ENCODE peak calls at places on chromosomes 3 and 15, in five cellular contexts. R is stomach, Y is thoracic aorta, Z is hepatocyte, K is lower lobe of right lung. F is an unnamed sample.

GRCh38 chr3:99084825-99085224 is 183.3 kb upstream of the DCBLD2 start:
- DNase-seq in R (no peak), Y (no peak), Z (no peak), K (no peak), F (no peak)

GRCh38 chr3:128841926-128842920 is 37.2 kb upstream of the ACAD9 start:
- DNase-seq in R (no peak), Y (no peak), Z (no peak), K (no peak), F (no peak)

GRCh38 chr3:178618197-178618596 is 82.0 kb downstream of the KCNMB2 start:
- DNase-seq in R (no peak), Y (no peak), Z (peak; percentile 37), K (no peak), F (no peak)

GRCh38 chr15:29244544-29244943 is 25.1 kb downstream of the NSMCE3 start:
- DNase-seq in R (no peak), Y (no peak), Z (no peak), K (no peak), F (no peak)

GRCh38 chr3:123778991-123779622 is 105.0 kb downstream of the MYLK start:
- DNase-seq in R (no peak), Y (peak; percentile 41), Z (no peak), K (no peak), F (peak; percentile 59)

GRCh38 chr3:146262711-146263110 is 11.8 kb upstream of the PLSCR4 start:
- DNase-seq in R (no peak), Y (no peak), Z (no peak), K (no peak), F (no peak)

GRCh38 chr3:33722186-33722585 is 4.1 kb upstream of the CLASP2 start:
- DNase-seq in R (no peak), Y (no peak), Z (no peak), K (no peak), F (no peak)

GRCh38 chr15:57610130-57610529 is 18.4 kb downstream of the MYZAP start:
- DNase-seq in R (peak; percentile 81), Y (no peak), Z (peak; percentile 89), K (no peak), F (no peak)

GRCh38 chr15:84582583-84583157 is 18.1 kb upstream of the ZSCAN2 start:
- DNase-seq in R (no peak), Y (no peak), Z (no peak), K (no peak), F (no peak)

GRCh38 chr15:31264534-31265089 is 62.0 kb upstream of the KLF13 start:
- DNase-seq in R (peak; percentile 24), Y (no peak), Z (no peak), K (no peak), F (no peak)

GRCh38 chr3:126261037-126261436 is 80.7 kb upstream of the ALDH1L1 start:
- DNase-seq in R (peak; percentile 53), Y (peak; percentile 30), Z (peak; percentile 55), K (no peak), F (peak; percentile 90)

GRCh38 chr3:39378092-39378491 is 5.1 kb upstream of the SLC25A38 start:
- DNase-seq in R (peak; percentile 74), Y (no peak), Z (peak; percentile 79), K (no peak), F (no peak)

GRCh38 chr3:25047058-25047457 is 381.0 kb upstream of the RARB start:
- DNase-seq in R (no peak), Y (no peak), Z (peak; percentile 48), K (no peak), F (no peak)

GRCh38 chr15:40042791-40043320 is 3.9 kb upstream of the SRP14 start:
- DNase-seq in R (no peak), Y (no peak), Z (no peak), K (no peak), F (no peak)

GRCh38 chr15:40045572-40046217 is 6.7 kb upstream of the SRP14 start:
- DNase-seq in R (no peak), Y (no peak), Z (no peak), K (no peak), F (peak; percentile 35)

GRCh38 chr15:40043927-40044716 is 5.1 kb upstream of the SRP14 start:
- DNase-seq in R (no peak), Y (no peak), Z (no peak), K (no peak), F (peak; percentile 45)

GRCh38 chr15:40046721-40047412 is 7.9 kb upstream of the SRP14 start:
- DNase-seq in R (no peak), Y (no peak), Z (no peak), K (no peak), F (peak; percentile 54)

GRCh38 chr15:40044717-40045571 is 6.0 kb upstream of the SRP14 start:
- DNase-seq in R (peak; percentile 91), Y (peak; percentile 74), Z (peak; percentile 94), K (peak; percentile 92), F (peak; percentile 93)
- H3K4me3 ChIP-seq in R (peak overlapping the region; percentile 6), Y (peak overlapping the region; percentile 28), Z (no peak overlapping the region), K (peak overlapping the region; percentile 1), F (no peak overlapping the region)

GRCh38 chr15:73296621-73297353 is 72.0 kb downstream of the HCN4 start:
- DNase-seq in R (no peak), Y (no peak), Z (no peak), K (no peak), F (no peak)
- H3K4me3 ChIP-seq in R (no peak overlapping the region), Y (no peak overlapping the region), Z (no peak overlapping the region), K (no peak overlapping the region), F (no peak overlapping the region)

DNA sequence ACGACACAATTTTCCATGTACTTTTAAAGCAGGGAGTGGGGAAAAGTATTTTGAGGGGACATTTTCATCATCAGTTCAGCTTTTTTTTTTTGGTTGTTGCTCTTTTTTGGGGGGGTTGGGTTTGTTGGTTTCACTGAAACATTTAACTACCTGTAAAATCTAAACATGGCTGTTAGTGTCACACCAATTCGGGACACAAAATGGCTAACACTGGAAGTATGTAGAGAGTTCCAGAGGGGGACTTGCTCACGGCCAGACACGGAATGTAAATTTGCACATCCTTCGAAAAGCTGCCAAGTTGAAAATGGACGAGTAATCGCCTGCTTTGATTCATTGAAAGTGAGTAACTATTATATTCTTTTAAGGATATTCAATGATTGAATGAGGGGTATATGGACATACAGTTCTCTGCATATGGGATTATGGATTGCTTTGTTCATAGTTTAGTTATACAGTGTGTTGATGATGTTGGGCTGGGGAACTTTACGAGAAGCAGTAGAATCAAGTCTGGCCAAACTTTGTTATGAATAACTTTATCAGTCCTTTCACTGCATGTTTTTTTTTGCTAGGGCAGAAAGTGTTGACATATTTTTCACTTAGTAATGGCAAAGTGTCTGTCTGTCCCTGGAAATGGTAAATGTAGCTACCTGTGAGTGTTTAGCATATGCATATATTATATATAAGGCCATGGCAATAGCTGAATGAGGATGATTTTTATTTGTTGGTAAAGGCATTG is 31.5 kb downstream of the MBNL1 start:
- DNase-seq in R (no peak), Y (no peak), Z (no peak), K (no peak), F (no peak)
- H3K4me3 ChIP-seq in R (peak overlapping the region; percentile 37), Y (peak overlapping the region; percentile 67), Z (no peak overlapping the region), K (peak overlapping the region; percentile 45), F (peak overlapping the region; percentile 49)

GRCh38 chr3:10122724-10123123 is 7.2 kb downstream of the BRK1 start:
- DNase-seq in R (no peak), Y (no peak), Z (no peak), K (no peak), F (no peak)

GRCh38 chr3:10119376-10119775 is 3.9 kb downstream of the BRK1 start:
- DNase-seq in R (no peak), Y (no peak), Z (no peak), K (no peak), F (no peak)

GRCh38 chr3:10116928-10117327 is 1.5 kb downstream of the BRK1 start:
- DNase-seq in R (no peak), Y (no peak), Z (no peak), K (no peak), F (no peak)

GRCh38 chr3:10116138-10116460 is 624 bp downstream of the BRK1 start:
- DNase-seq in R (no peak), Y (no peak), Z (peak; percentile 45), K (no peak), F (no peak)

DNA sequence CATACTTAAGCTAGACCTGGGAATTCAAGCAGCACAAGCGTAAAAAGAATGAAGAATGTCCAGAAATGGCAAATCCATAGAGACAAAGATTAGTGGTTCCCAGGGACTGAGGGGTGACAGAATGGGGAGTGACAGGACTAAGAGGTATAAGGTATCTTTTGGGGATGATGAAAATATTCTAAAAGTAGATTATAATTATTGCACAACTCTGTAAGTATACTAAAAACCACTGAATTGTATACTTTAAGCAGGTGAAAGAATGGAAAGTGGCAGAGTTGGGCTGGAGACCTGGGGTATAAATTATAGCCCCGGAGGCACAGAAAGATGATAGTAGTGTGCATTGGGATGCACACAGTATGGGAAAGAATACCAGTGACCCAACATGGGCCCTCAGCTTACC is 5.6 kb downstream of the BRK1 start:
- DNase-seq in R (no peak), Y (no peak), Z (no peak), K (no peak), F (no peak)
- H3K4me3 ChIP-seq in R (no peak overlapping the region), Y (no peak overlapping the region), Z (no peak overlapping the region), K (no peak overlapping the region), F (no peak overlapping the region)